ENCODE peak calls at places on chromosomes 11 and 22, in five cellular contexts. E, C, J, Z and Q are unnamed samples.

GRCh38 chr11:72764503-72764902 is 12.3 kb upstream of the ARAP1 start:
- DNase-seq in C (no peak), E (no peak), J (no peak), Z (no peak), Q (no peak)

GRCh38 chr22:22553141-22553540 is 5.9 kb downstream of the PRAME start:
- DNase-seq in C (no peak), E (no peak), J (no peak), Z (no peak), Q (no peak)

GRCh38 chr11:57641011-57641410 is 8.7 kb downstream of the YPEL4 start:
- DNase-seq in Z (no peak), C (no peak), J (no peak), E (peak; percentile 51), Q (no peak)

GRCh38 chr11:86035164-86035563 is 33.7 kb downstream of the PICALM start:
- DNase-seq in C (no peak), J (no peak), Z (no peak), E (no peak), Q (no peak)

GRCh38 chr22:24954114-24954463 is 1.6 kb downstream of the KIAA1671 start:
- DNase-seq in E (no peak), Z (no peak), C (no peak), J (no peak), Q (no peak)

GRCh38 chr11:22730319-22730718 is 63.9 kb downstream of the GAS2 start:
- DNase-seq in J (no peak), E (peak; percentile 11), C (no peak), Z (no peak), Q (peak; percentile 5)

GRCh38 chr22:41910599-41911291 is 4.1 kb downstream of the SHISA8 start:
- DNase-seq in C (peak; percentile 28), E (peak; percentile 33), J (no peak), Z (peak; percentile 73), Q (no peak)

GRCh38 chr11:1574256-1575242 is 2.5 kb upstream of the DUSP8 start:
- DNase-seq in C (peak; percentile 42), Z (peak; percentile 66), E (peak; percentile 47), J (peak; percentile 68), Q (peak; percentile 51)

GRCh38 chr11:60498853-60499252 is 6.3 kb downstream of the MS4A12 start:
- DNase-seq in C (no peak), E (no peak), J (no peak), Z (no peak), Q (no peak)

GRCh38 chr11:64004590-64004984 is 18.3 kb downstream of the OTUB1 start:
- DNase-seq in C (no peak), E (peak; percentile 25), J (no peak), Z (no peak), Q (no peak)

GRCh38 chr11:28666632-28667031 is 558.4 kb downstream of the METTL15 start:
- DNase-seq in C (no peak), Z (no peak), E (no peak), J (no peak), Q (no peak)

GRCh38 chr11:68505596-68505995 is 45.0 kb downstream of the PPP6R3 start:
- DNase-seq in E (no peak), Z (no peak), C (no peak), J (no peak), Q (no peak)

GRCh38 chr11:69647349-69647748 is 6.4 kb downstream of the CCND1 start:
- DNase-seq in E (no peak), Z (no peak), C (no peak), J (no peak), Q (no peak)

GRCh38 chr22:49450521-49450920 is 377.2 kb downstream of the BRD1 start:
- DNase-seq in J (no peak), E (no peak), C (no peak), Z (no peak), Q (no peak)

GRCh38 chr11:64849600-64850356 is 5.3 kb upstream of the CDC42BPG start:
- DNase-seq in Z (no peak), J (no peak), E (peak; percentile 76), C (no peak), Q (no peak)

GRCh38 chr22:18033204-18033998 is 9.0 kb upstream of the MICAL3 start:
- DNase-seq in C (no peak), J (no peak), Z (no peak), E (peak; percentile 46), Q (no peak)

GRCh38 chr11:579830-580601 is 3.7 kb downstream of the PHRF1 start:
- DNase-seq in Z (peak; percentile 91), E (no peak), C (no peak), J (no peak), Q (no peak)

GRCh38 chr22:23743303-23743705 is 7.6 kb downstream of the ZNF70 start:
- DNase-seq in C (no peak), Z (no peak), J (no peak), E (peak; percentile 27), Q (no peak)

GRCh38 chr11:120527111-120527748 is 15.7 kb downstream of the GRIK4 start:
- DNase-seq in J (no peak), Z (no peak), C (no peak), E (peak; percentile 53), Q (no peak)
- TF ChIP-seq CTCF in J (no peak), Z (no peak), C (no peak), E (peak; percentile 11), Q (no peak)

GRCh38 chr11:9639985-9640384 is 23.9 kb upstream of the SWAP70 start:
- DNase-seq in J (no peak), Z (peak; percentile 33), E (peak; percentile 57), C (no peak), Q (no peak)

GRCh38 chr11:9642894-9643293 is 21.0 kb upstream of the SWAP70 start:
- DNase-seq in J (no peak), E (no peak), C (no peak), Z (peak; percentile 52), Q (no peak)

GRCh38 chr11:9633674-9634073 is 30.2 kb upstream of the SWAP70 start:
- DNase-seq in J (no peak), C (no peak), Z (no peak), E (no peak), Q (no peak)

GRCh38 chr11:9643751-9644150 is 20.1 kb upstream of the SWAP70 start:
- DNase-seq in E (no peak), C (no peak), J (no peak), Z (no peak), Q (no peak)

DNA sequence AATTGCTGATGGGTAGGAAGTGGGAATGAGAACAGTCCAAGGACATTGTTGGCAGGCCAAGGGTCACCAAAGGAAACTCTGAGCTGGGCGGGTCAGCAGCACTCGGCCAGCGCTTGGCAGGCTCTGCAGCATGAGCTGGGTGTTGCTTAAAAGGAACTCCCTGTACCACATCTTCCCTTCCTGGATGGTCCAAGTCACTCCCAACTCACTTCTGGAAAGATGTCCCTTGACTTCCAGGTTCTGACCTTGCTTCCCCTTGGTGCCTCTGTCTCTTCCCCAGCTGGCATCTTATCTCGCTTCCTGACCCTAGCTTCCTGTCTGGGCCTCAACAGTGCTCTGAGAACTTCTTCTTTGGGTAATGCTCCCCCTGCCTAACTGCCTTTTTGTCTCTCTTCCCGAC is 24.8 kb upstream of the SWAP70 start:
- DNase-seq in E (no peak), Z (peak; percentile 60), J (no peak), C (no peak), Q (no peak)
- H3K27ac ChIP-seq in E (no peak overlapping the region), Z (peak overlapping the region; percentile 54), J (no peak overlapping the region), C (no peak overlapping the region), Q (no peak overlapping the region)

DNA sequence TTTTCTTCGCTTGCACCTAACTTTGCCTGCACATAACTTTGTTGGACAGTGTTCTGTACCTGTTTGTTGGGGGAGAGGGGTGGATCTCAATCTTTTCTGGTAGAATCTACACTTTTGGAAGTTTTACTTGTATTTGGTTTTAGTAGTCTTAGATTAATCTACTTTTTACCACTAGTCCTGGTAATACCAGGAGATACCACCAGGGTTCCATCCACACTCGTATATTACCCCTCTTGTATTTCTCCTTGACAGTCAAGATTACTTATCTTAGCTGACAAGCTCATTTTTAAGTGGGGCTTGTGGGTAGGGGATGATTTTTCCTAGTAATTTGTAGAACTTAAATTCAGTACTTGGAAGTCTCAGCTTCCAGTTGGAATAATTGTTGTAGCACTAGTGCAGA is 37.3 kb upstream of the TECTA start:
- DNase-seq in Z (no peak), J (peak; percentile 0), C (no peak), E (no peak), Q (no peak)
- TF ChIP-seq CTCF in Z (no peak), J (no peak), C (peak; percentile 63), E (peak; percentile 39), Q (no peak)

GRCh38 chr11:126415128-126415527 is 59.6 kb downstream of the ST3GAL4 start:
- DNase-seq in Z (peak; percentile 79), J (no peak), E (peak; percentile 96), C (no peak), Q (no peak)
- H3K27ac ChIP-seq in Z (peak overlapping the region; percentile 91), J (no peak overlapping the region), E (no peak overlapping the region), C (no peak overlapping the region), Q (peak overlapping the region; percentile 90)

GRCh38 chr11:127994736-127995135 is 592.6 kb downstream of the ETS1 start:
- DNase-seq in E (peak; percentile 46), J (no peak), Z (no peak), C (no peak), Q (peak; percentile 10)

GRCh38 chr11:127998421-127998820 is 588.9 kb downstream of the ETS1 start:
- DNase-seq in Z (no peak), E (no peak), C (no peak), J (no peak), Q (no peak)

GRCh38 chr11:127996825-127997224 is 590.5 kb downstream of the ETS1 start:
- DNase-seq in Z (no peak), E (peak; percentile 35), J (no peak), C (no peak), Q (no peak)

GRCh38 chr11:127993788-127994187 is 593.6 kb downstream of the ETS1 start:
- DNase-seq in J (peak; percentile 1), Z (no peak), C (no peak), E (no peak), Q (no peak)
- TF ChIP-seq CTCF in J (no peak), Z (no peak), C (no peak), E (no peak), Q (no peak)